ENCODE peak calls at places on chromosomes 11 and 22, in nine cellular contexts. G is CD4-positive, alpha-beta T cell; P is cardiac muscle cell; N is pancreas; X is Peyer's patch; L is neural crest cell; V is Calu3; Y is astrocyte of the spinal cord; E is SK-N-SH. H is an unnamed sample.

GRCh38 chr22:32532819-32533128 is 58.2 kb downstream of the FBXO7 start:
- DNase-seq in G (no peak), P (no peak), N (no peak), X (no peak), L (no peak), V (no peak), Y (no peak), E (no peak), H (no peak)

GRCh38 chr11:119482561-119483001 is 59.6 kb upstream of the THY1 start:
- DNase-seq in G (no peak), P (no peak), N (peak; percentile 47), X (peak; percentile 34), L (no peak), V (no peak), Y (no peak), E (no peak), H (no peak)

GRCh38 chr22:19696504-19697276 is 17.6 kb upstream of the SEPTIN5 start:
- DNase-seq in G (no peak), P (no peak), N (no peak), X (no peak), L (no peak), V (no peak), Y (no peak), E (peak; percentile 65), H (no peak)

GRCh38 chr11:57434640-57435546 is 8.0 kb upstream of the SLC43A3 start:
- DNase-seq in G (no peak), P (no peak), N (no peak), X (no peak), L (no peak), V (no peak), Y (peak; percentile 80), E (no peak), H (no peak)

GRCh38 chr11:110148775-110149744 is 55.9 kb downstream of the ZC3H12C start:
- DNase-seq in G (no peak), P (no peak), N (no peak), X (no peak), L (no peak), V (no peak), Y (peak; percentile 61), E (no peak), H (no peak)

GRCh38 chr11:128709402-128709801 is 15.5 kb downstream of the FLI1 start:
- DNase-seq in G (no peak), P (no peak), N (no peak), X (no peak), L (no peak), V (peak; percentile 37), Y (peak; percentile 95), E (no peak), H (no peak)

GRCh38 chr11:12111482-12112149 is 1.2 kb downstream of the MICAL2 start:
- DNase-seq in G (no peak), P (no peak), N (no peak), X (no peak), L (no peak), V (peak; percentile 7), Y (peak; percentile 37), E (no peak), H (no peak)

GRCh38 chr22:32335471-32335870 is 22.2 kb upstream of the RFPL3 start:
- DNase-seq in G (no peak), P (no peak), N (peak; percentile 39), X (no peak), L (no peak), V (no peak), Y (no peak), E (no peak), H (no peak)

GRCh38 chr11:79794057-79794456 is 353.2 kb upstream of the TENM4 start:
- DNase-seq in G (no peak), P (no peak), N (no peak), X (peak; percentile 47), L (no peak), V (no peak), Y (no peak), E (no peak), H (no peak)

GRCh38 chr11:96242191-96242845 is 100.7 kb downstream of the MAML2 start:
- DNase-seq in G (no peak), P (no peak), N (no peak), X (no peak), L (no peak), V (no peak), Y (no peak), E (no peak), H (no peak)

DNA sequence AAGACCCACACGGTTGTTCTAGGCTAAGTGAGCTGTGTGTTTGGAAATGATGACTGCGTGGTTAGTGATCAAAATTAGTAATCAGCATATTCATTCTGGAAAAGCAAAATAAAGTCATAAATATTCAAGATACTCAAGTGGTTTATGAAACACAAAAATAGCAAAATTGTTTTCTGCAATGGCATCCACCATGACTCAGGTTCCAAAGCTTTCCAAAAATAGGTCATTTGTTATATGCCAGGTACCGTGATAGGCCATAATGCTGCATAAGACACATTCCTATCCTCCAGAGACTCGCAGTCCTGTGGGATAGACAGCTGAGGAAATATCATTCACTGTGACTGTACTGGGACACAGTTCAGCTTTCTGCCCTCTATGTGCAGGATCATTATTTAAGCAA is 2.4 kb upstream of the ATL3 start:
- DNase-seq in G (no peak), P (no peak), N (no peak), X (no peak), L (no peak), V (no peak), Y (no peak), E (no peak), H (no peak)
- TF ChIP-seq CTCF in G (no peak), P (no peak), N (no peak), X (no peak), L (no peak), V (no peak), Y (no peak), E (no peak), H (no peak)

GRCh38 chr11:58900479-58901420 is 38.5 kb upstream of the GLYATL1 start:
- DNase-seq in G (no peak), P (peak; percentile 85), N (peak; percentile 94), X (peak; percentile 77), L (peak; percentile 83), V (peak; percentile 85), Y (peak; percentile 92), E (peak; percentile 25), H (peak; percentile 59)

GRCh38 chr11:58902881-58903280 is 36.4 kb upstream of the GLYATL1 start:
- DNase-seq in G (no peak), P (no peak), N (no peak), X (no peak), L (no peak), V (no peak), Y (no peak), E (no peak), H (no peak)

GRCh38 chr11:58905141-58905715 is 34.1 kb upstream of the GLYATL1 start:
- DNase-seq in G (no peak), P (peak; percentile 45), N (peak; percentile 62), X (no peak), L (peak; percentile 56), V (no peak), Y (peak; percentile 72), E (peak; percentile 75), H (no peak)

GRCh38 chr11:58907780-58908179 is 31.5 kb upstream of the GLYATL1 start:
- DNase-seq in G (no peak), P (no peak), N (no peak), X (no peak), L (no peak), V (no peak), Y (no peak), E (no peak), H (no peak)

DNA sequence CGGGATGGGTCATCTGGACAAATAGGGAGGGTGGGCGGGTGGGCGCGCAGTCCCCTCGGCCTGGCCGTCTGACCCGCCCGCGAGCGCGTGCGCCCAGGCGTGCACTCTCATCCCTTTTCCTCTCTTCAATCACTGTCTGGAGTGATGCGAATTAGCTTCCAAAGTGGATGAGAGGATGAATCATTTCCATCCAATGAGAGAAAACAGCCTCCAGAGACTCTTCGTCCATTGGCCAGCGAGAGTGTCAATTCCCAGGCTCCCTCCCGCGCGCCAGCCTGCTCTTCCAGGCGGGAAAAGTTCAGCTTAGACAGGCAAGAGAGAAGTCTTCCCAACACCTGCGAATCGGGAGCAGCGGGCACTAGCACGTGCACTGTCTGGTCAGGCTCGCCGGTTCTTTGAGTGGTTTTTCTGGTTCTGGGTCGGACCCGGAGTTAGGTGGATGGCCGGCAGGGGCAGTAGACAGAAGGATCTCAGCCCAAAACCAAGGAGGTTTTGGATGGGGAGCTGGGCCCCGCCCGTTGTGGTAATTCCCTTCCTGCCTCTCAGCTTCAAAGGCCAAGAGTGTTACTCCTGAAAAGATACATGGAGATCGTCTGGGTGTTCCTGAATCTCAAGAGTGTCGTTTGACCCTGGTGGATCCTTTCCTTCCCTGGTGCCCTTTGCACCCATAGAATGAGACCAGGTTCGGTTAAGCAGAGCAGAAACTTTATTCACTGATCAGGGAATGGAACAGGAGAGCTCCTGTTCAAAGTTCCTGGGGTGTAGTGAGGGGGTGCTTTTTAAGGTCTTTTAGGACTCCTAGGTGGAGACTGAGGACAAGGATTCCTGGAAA is 33.4 kb upstream of the GLYATL1 start:
- DNase-seq in G (no peak), P (peak; percentile 65), N (peak; percentile 64), X (peak; percentile 69), L (peak; percentile 64), V (peak; percentile 44), Y (peak; percentile 92), E (peak; percentile 89), H (no peak)
- TF ChIP-seq CTCF in G (no peak), P (peak; percentile 62), N (peak; percentile 10), X (no peak), L (peak; percentile 59), V (no peak), Y (peak; percentile 65), E (peak; percentile 68), H (no peak)

GRCh38 chr11:45331839-45332485 is 45.8 kb upstream of the SYT13 start:
- DNase-seq in G (no peak), P (no peak), N (no peak), X (no peak), L (no peak), V (no peak), Y (no peak), E (no peak), H (no peak)

GRCh38 chr11:45333023-45333422 is 46.9 kb upstream of the SYT13 start:
- DNase-seq in G (no peak), P (no peak), N (no peak), X (no peak), L (no peak), V (no peak), Y (no peak), E (no peak), H (no peak)

GRCh38 chr11:45333506-45333971 is 47.4 kb upstream of the SYT13 start:
- DNase-seq in G (no peak), P (no peak), N (no peak), X (peak; percentile 53), L (no peak), V (peak; percentile 27), Y (peak; percentile 43), E (peak; percentile 29), H (no peak)

GRCh38 chr11:45334410-45334809 is 48.3 kb upstream of the SYT13 start:
- DNase-seq in G (no peak), P (no peak), N (no peak), X (no peak), L (no peak), V (no peak), Y (no peak), E (no peak), H (no peak)

GRCh38 chr11:45332486-45332934 is 46.4 kb upstream of the SYT13 start:
- DNase-seq in G (no peak), P (peak; percentile 67), N (no peak), X (peak; percentile 64), L (peak; percentile 46), V (peak; percentile 36), Y (peak; percentile 30), E (peak; percentile 81), H (peak; percentile 70)
- TF ChIP-seq CTCF in G (peak; percentile 93), P (peak; percentile 55), N (peak; percentile 88), X (peak; percentile 50), L (peak; percentile 88), V (peak; percentile 86), Y (peak; percentile 65), E (peak; percentile 68), H (peak; percentile 39)

GRCh38 chr11:35367491-35367890 is 51.9 kb downstream of the SLC1A2 start:
- DNase-seq in G (no peak), P (no peak), N (no peak), X (no peak), L (no peak), V (no peak), Y (peak; percentile 75), E (no peak), H (no peak)
- TF ChIP-seq CTCF in G (no peak), P (no peak), N (no peak), X (no peak), L (no peak), V (no peak), Y (no peak), E (no peak), H (no peak)